ENCODE peak calls at places on chromosomes 2 and 18, in five cellular contexts. One of them, this sample, is unnamed.
A peak's percentile ranks its signal among the peaks of the same experiment; 100 is the strongest.

GRCh38 chr2:47118581-47118980 is 36.5 kb downstream of the STPG4 start:
- DNase-seq in K562: no peak
- DNase-seq in upper lobe of right lung: no peak
- DNase-seq in kidney: no peak
- DNase-seq in pancreas: no peak
- DNase-seq in this sample: no peak

GRCh38 chr2:212843409-212844199 is 305.0 kb upstream of the ERBB4 start:
- DNase-seq in upper lobe of right lung: no peak
- DNase-seq in kidney: no peak
- DNase-seq in K562: no peak
- DNase-seq in pancreas: no peak
- DNase-seq in this sample: no peak

GRCh38 chr2:18949871-18950597 is 360.7 kb upstream of the NT5C1B start:
- DNase-seq in K562: no peak
- DNase-seq in upper lobe of right lung: no peak
- DNase-seq in kidney: no peak
- DNase-seq in pancreas: no peak
- DNase-seq in this sample: no peak

GRCh38 chr18:40739029-40739428 is 1216.0 kb upstream of the PIK3C3 start:
- DNase-seq in pancreas: no peak
- DNase-seq in K562: no peak
- DNase-seq in upper lobe of right lung: no peak
- DNase-seq in kidney: no peak
- DNase-seq in this sample: no peak

GRCh38 chr2:15158117-15158516 is 403.0 kb downstream of the NBAS start:
- DNase-seq in K562: no peak
- DNase-seq in kidney: no peak
- DNase-seq in upper lobe of right lung: no peak
- DNase-seq in pancreas: no peak
- DNase-seq in this sample: no peak

GRCh38 chr18:55781481-55781957 is 193.5 kb upstream of the TCF4 start:
- DNase-seq in upper lobe of right lung: no peak
- DNase-seq in kidney: no peak
- DNase-seq in K562: peak; percentile 42
- DNase-seq in pancreas: no peak
- DNase-seq in this sample: no peak

GRCh38 chr2:158486970-158487325 is 30.2 kb downstream of the PKP4 start:
- DNase-seq in upper lobe of right lung: no peak
- DNase-seq in pancreas: no peak
- DNase-seq in kidney: no peak
- DNase-seq in K562: no peak
- DNase-seq in this sample: no peak

GRCh38 chr2:55138546-55139288 is 88.5 kb upstream of the RTN4 start:
- DNase-seq in upper lobe of right lung: no peak
- DNase-seq in pancreas: no peak
- DNase-seq in K562: no peak
- DNase-seq in kidney: no peak
- DNase-seq in this sample: no peak

GRCh38 chr18:37537868-37538525 is 27.6 kb downstream of the CELF4 start:
- DNase-seq in K562: peak; percentile 82
- DNase-seq in pancreas: peak; percentile 78
- DNase-seq in upper lobe of right lung: peak; percentile 85
- DNase-seq in kidney: peak; percentile 91
- DNase-seq in this sample: peak; percentile 69

GRCh38 chr2:159737292-159737916 is 25.1 kb downstream of the MARCHF7 start:
- DNase-seq in upper lobe of right lung: no peak
- DNase-seq in K562: no peak
- DNase-seq in kidney: no peak
- DNase-seq in pancreas: no peak
- DNase-seq in this sample: no peak

GRCh38 chr2:84723831-84724230 is 157.1 kb downstream of the TRABD2A start:
- DNase-seq in K562: no peak
- DNase-seq in pancreas: no peak
- DNase-seq in upper lobe of right lung: no peak
- DNase-seq in kidney: no peak
- DNase-seq in this sample: no peak

GRCh38 chr2:120552800-120553471 is 182.7 kb upstream of the GLI2 start:
- DNase-seq in upper lobe of right lung: peak; percentile 89
- DNase-seq in pancreas: peak; percentile 96
- DNase-seq in K562: peak; percentile 80
- DNase-seq in kidney: peak; percentile 94
- DNase-seq in this sample: peak; percentile 92
- H3K27ac ChIP-seq in upper lobe of right lung: no peak overlapping the region
- H3K27ac ChIP-seq in pancreas: peak overlapping the region; percentile 58
- H3K27ac ChIP-seq in K562: no peak overlapping the region
- H3K27ac ChIP-seq in kidney: no peak overlapping the region
- H3K27ac ChIP-seq in this sample: peak overlapping the region; percentile 64

DNA sequence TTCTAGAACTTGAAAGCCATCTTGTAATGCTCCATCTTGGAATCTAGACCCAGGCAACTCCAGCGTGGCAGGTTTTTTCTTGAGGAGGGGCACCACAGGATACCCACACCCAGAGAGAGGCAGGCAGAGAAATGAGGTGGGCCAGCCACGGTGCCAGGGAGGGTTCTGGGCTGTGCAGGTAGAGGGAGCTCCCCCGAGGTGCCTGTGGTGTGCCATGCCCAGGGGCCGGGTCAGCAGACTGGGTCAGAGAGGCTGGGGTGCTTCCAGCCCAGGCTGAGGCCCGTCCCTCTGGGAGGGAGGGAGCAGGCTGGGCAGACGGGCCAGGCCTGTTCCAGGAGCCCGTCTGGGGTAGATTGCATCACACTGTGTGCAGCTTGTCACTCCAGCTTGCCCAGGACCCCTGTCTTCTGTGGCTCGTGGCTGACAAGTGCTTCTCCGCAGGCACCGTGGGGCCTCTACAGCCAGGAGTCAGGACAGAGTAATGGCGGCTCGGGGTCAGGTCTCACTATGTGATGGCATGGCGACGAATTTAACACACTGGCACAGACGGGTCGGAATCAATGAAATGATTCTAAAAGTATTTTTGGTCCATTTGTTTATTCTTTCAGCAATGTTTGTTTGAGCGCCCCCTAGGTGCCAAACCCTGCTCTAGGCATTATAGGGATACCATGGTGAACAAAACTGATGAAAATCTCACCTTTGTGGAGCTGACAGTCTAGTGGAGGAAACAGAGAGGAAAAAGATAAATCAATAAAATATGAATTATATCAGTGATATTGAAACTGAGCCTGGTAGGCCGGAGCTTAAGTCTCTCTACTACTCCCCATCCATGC is 144.0 kb downstream of the ACOXL start:
- DNase-seq in kidney: no peak
- DNase-seq in pancreas: no peak
- DNase-seq in K562: no peak
- DNase-seq in upper lobe of right lung: no peak
- DNase-seq in this sample: no peak
- TF ChIP-seq CTCF in kidney: no peak
- TF ChIP-seq CTCF in pancreas: no peak
- TF ChIP-seq CTCF in K562: peak; percentile 45
- TF ChIP-seq CTCF in upper lobe of right lung: no peak
- TF ChIP-seq CTCF in this sample: no peak

GRCh38 chr2:237921967-237922492 is 44.8 kb upstream of the UBE2F start:
- DNase-seq in pancreas: no peak
- DNase-seq in upper lobe of right lung: no peak
- DNase-seq in K562: no peak
- DNase-seq in kidney: no peak
- DNase-seq in this sample: no peak

GRCh38 chr2:237924164-237924534 is 42.7 kb upstream of the UBE2F start:
- DNase-seq in kidney: no peak
- DNase-seq in pancreas: no peak
- DNase-seq in K562: no peak
- DNase-seq in upper lobe of right lung: no peak
- DNase-seq in this sample: no peak

GRCh38 chr2:237922641-237923361 is 44.0 kb upstream of the UBE2F start:
- DNase-seq in pancreas: peak; percentile 85
- DNase-seq in upper lobe of right lung: no peak
- DNase-seq in kidney: no peak
- DNase-seq in K562: no peak
- DNase-seq in this sample: no peak

GRCh38 chr2:237920673-237921072 is 46.1 kb upstream of the UBE2F start:
- DNase-seq in K562: no peak
- DNase-seq in pancreas: no peak
- DNase-seq in kidney: no peak
- DNase-seq in upper lobe of right lung: no peak
- DNase-seq in this sample: no peak

DNA sequence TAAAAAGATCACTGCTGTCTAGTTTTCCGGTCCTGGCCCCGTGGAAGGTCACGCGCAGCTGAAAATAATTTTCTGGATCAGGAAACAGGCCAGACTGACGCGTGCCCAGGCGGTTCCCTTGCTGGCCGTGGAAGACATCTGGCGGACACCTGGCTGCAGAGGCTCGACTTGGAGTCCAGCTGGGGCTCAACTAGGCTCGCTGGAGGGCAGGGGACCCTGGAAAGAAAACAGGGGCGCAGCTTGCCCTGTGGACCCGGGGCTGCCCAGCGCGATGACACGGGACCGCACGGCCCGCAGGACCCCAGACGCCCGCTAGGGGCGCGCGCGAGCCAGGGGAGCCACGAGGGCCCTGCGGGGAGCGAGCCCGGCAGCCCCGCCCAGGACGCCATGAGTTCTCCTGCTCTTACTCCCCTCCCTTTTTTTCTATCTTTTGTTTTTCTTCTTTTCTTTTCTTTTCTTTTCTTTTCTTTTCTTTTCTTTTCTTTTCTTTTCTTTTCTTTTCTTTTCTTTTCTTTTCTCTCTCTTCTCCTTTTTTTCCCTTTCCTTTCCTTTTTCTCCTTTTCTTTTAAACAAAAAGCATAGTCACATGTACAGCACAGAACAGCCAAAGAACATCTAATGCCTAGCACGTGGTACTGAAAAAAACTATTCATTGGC is 43.2 kb upstream of the UBE2F start:
- DNase-seq in K562: peak; percentile 92
- DNase-seq in pancreas: peak; percentile 82
- DNase-seq in upper lobe of right lung: peak; percentile 88
- DNase-seq in kidney: peak; percentile 86
- DNase-seq in this sample: peak; percentile 75
- H3K4me3 ChIP-seq in K562: peak overlapping the region; percentile 31
- H3K4me3 ChIP-seq in pancreas: no peak overlapping the region
- H3K4me3 ChIP-seq in upper lobe of right lung: peak overlapping the region; percentile 32
- H3K4me3 ChIP-seq in kidney: peak overlapping the region; percentile 42
- H3K4me3 ChIP-seq in this sample: peak overlapping the region; percentile 34

GRCh38 chr2:203553784-203554183 is 18.7 kb upstream of the RAPH1 start:
- DNase-seq in K562: no peak
- DNase-seq in kidney: no peak
- DNase-seq in pancreas: no peak
- DNase-seq in upper lobe of right lung: no peak
- DNase-seq in this sample: no peak
- H3K27ac ChIP-seq in K562: no peak overlapping the region
- H3K27ac ChIP-seq in kidney: no peak overlapping the region
- H3K27ac ChIP-seq in pancreas: no peak overlapping the region
- H3K27ac ChIP-seq in upper lobe of right lung: no peak overlapping the region
- H3K27ac ChIP-seq in this sample: no peak overlapping the region

GRCh38 chr2:60361498-60361897 is 192.0 kb downstream of the BCL11A start:
- DNase-seq in K562: no peak
- DNase-seq in kidney: no peak
- DNase-seq in upper lobe of right lung: no peak
- DNase-seq in pancreas: no peak
- DNase-seq in this sample: no peak
- TF ChIP-seq CTCF in K562: no peak
- TF ChIP-seq CTCF in kidney: no peak
- TF ChIP-seq CTCF in upper lobe of right lung: no peak
- TF ChIP-seq CTCF in pancreas: no peak
- TF ChIP-seq CTCF in this sample: no peak

DNA sequence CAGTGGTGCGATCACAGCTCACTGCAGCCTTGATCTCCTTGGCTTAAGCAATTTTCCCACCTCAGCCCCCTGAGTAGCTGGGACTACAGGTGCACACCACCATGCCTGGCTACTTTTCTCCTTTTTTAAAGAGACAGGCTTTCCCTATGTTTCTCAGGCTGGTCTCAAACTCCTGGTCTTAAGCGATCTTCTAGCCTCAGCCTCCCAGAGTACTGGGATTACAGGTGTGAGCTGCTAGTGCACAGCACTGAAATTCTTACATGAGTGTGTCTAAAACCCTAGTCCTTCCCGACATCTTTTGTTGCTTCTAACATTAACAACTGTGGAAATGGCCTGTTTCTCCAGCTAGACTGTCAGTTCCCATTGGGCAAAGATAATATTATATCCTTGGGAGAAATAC is 2.9 kb downstream of the UGP2 start:
- DNase-seq in K562: no peak
- DNase-seq in pancreas: no peak
- DNase-seq in kidney: no peak
- DNase-seq in upper lobe of right lung: no peak
- DNase-seq in this sample: no peak
- H3K4me3 ChIP-seq in K562: no peak overlapping the region
- H3K4me3 ChIP-seq in pancreas: no peak overlapping the region
- H3K4me3 ChIP-seq in kidney: peak overlapping the region; percentile 47
- H3K4me3 ChIP-seq in upper lobe of right lung: no peak overlapping the region
- H3K4me3 ChIP-seq in this sample: peak overlapping the region; percentile 98

GRCh38 chr2:182545420-182546167 is 118.8 kb upstream of the PDE1A start:
- DNase-seq in K562: no peak
- DNase-seq in kidney: no peak
- DNase-seq in pancreas: no peak
- DNase-seq in upper lobe of right lung: no peak
- DNase-seq in this sample: no peak

GRCh38 chr2:182540236-182540635 is 113.4 kb upstream of the PDE1A start:
- DNase-seq in kidney: no peak
- DNase-seq in upper lobe of right lung: no peak
- DNase-seq in pancreas: no peak
- DNase-seq in K562: no peak
- DNase-seq in this sample: no peak

GRCh38 chr2:182543746-182544525 is 117.1 kb upstream of the PDE1A start:
- DNase-seq in pancreas: no peak
- DNase-seq in K562: no peak
- DNase-seq in kidney: no peak
- DNase-seq in upper lobe of right lung: no peak
- DNase-seq in this sample: no peak

GRCh38 chr2:182541268-182541667 is 114.4 kb upstream of the PDE1A start:
- DNase-seq in pancreas: no peak
- DNase-seq in K562: no peak
- DNase-seq in kidney: no peak
- DNase-seq in upper lobe of right lung: no peak
- DNase-seq in this sample: no peak

DNA sequence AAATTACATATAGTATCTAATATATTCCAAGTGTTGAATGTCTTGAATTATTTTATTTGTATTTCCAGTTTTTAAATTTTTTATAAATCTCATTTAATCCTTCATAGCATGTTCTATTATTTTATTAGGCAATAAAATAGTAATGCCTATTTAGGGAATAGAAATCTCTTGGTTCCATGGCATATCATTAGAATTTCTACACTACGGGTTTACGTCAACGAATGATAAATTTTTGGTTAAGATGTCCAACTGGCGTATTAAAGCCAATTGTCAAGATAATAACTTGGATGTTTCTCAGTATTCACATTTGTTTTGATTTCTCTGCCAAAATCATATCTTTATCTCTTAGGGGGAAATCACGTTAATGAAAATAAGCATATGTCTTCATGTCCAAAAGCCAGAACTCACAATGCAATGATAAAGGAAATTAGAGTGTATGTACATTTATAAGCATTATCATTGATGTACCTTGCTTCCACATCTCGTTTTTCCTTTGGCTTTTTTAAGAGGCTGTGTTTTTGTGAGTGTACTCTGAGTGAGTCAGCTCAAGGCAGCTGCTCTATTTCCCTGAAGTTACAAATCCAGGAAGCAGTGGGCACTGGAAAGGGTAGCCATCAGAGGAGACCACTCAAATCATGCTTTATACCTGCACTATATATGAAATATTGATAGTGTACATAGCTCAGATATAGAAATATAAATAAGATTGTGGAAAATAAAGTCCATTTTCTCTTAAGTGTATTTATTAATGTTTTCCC is 115.8 kb upstream of the PDE1A start:
- DNase-seq in pancreas: no peak
- DNase-seq in upper lobe of right lung: no peak
- DNase-seq in K562: no peak
- DNase-seq in kidney: no peak
- DNase-seq in this sample: no peak
- H3K27ac ChIP-seq in pancreas: no peak overlapping the region
- H3K27ac ChIP-seq in upper lobe of right lung: no peak overlapping the region
- H3K27ac ChIP-seq in K562: no peak overlapping the region
- H3K27ac ChIP-seq in kidney: no peak overlapping the region
- H3K27ac ChIP-seq in this sample: no peak overlapping the region

This sample was measured in heart left ventricle.